ENCODE peak calls at places on chromosome 21, in four cellular contexts. D is neural progenitor cell, P is HCT116, U is mammary epithelial cell. T is an unnamed sample.

GRCh38 chr21:37455504-37455911 is 88.9 kb downstream of the DYRK1A start:
- DNase-seq in D (no peak), P (no peak), U (no peak), T (no peak)

GRCh38 chr21:21673959-21674358 is 675.8 kb downstream of the NCAM2 start:
- DNase-seq in D (no peak), P (no peak), U (no peak), T (no peak)

GRCh38 chr21:34187935-34188334 is 114.6 kb downstream of the MRPS6 start:
- DNase-seq in D (no peak), P (no peak), U (no peak), T (no peak)

GRCh38 chr21:15406791-15407190 is 323.0 kb upstream of the USP25 start:
- DNase-seq in D (no peak), P (no peak), U (peak; percentile 41), T (no peak)

GRCh38 chr21:38486221-38486620 is 12.1 kb downstream of the ERG start:
- DNase-seq in D (no peak), P (no peak), U (peak; percentile 91), T (no peak)

GRCh38 chr21:14591882-14592281 is 45.8 kb upstream of the SAMSN1 start:
- DNase-seq in D (no peak), P (no peak), U (no peak), T (no peak)

GRCh38 chr21:38351961-38352521 is 95.2 kb downstream of the KCNJ15 start:
- DNase-seq in D (no peak), P (no peak), U (peak; percentile 69), T (peak; percentile 33)

GRCh38 chr21:15667010-15667409 is 62.8 kb upstream of the USP25 start:
- DNase-seq in D (no peak), P (no peak), U (peak; percentile 68), T (no peak)

GRCh38 chr21:15976807-15977206 is 247.0 kb downstream of the USP25 start:
- DNase-seq in D (peak; percentile 24), P (no peak), U (no peak), T (no peak)

GRCh38 chr21:38171723-38172344 is 85.0 kb upstream of the KCNJ15 start:
- DNase-seq in D (peak; percentile 72), P (no peak), U (no peak), T (peak; percentile 66)

GRCh38 chr21:42622284-42622683 is 31.1 kb upstream of the PDE9A start:
- DNase-seq in D (no peak), P (no peak), U (no peak), T (no peak)
- H3K27me3 ChIP-seq in D (no peaks in the 10 kb centered on the region), P (peaks cover 3% of the 10 kb centered on the region), U (peaks cover 10% of the 10 kb centered on the region), T (no peaks in the 10 kb centered on the region)

DNA sequence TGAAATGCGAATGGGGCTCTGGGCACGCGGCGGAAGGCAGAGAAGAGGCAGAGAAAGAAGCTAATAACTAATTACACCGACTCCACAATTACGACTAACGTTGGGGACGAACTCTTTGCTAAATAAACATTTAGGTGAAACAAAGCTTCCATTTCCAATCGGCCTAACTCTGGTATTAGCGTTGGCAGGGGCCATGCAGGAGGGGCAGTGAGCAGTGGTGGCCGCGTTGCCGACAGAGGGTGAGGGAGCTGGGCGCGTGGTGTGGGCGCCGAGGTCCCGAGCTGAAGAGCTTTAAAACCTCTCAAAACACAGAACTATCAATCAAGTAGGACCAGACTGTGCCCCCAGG is 553 bp upstream of the NDUFV3 start:
- DNase-seq in D (no peak), P (no peak), U (no peak), T (no peak)
- H3K4me2 ChIP-seq in D (peak overlapping the region; percentile 72), P (peak overlapping the region; percentile 98), U (peak overlapping the region; percentile 99), T (peak overlapping the region; percentile 78)

DNA sequence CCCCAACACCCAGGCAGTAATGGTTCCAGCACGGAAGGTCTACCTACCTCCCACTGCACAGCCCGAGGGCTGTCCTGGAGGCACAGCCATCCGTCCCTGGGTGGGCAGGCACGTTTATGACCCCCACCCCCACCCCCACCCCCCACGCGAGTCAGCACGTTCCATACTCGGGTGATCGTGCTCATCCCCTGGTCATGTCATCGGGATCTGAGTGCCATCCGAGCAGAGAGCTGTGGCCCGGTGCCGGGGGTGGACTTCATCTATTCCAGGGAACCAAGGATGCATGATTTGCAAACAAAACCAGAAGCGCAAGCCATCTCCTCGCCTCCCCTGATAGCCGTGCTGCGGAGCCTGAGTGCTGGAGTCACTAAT is 1.1 kb downstream of the TSPEAR start:
- DNase-seq in D (peak; percentile 52), P (no peak), U (no peak), T (peak; percentile 56)
- H3K27me3 ChIP-seq in D (peaks cover 97% of the 10 kb centered on the region), P (peaks cover 30% of the 10 kb centered on the region), U (peaks cover 16% of the 10 kb centered on the region), T (peaks cover 24% of the 10 kb centered on the region)

GRCh38 chr21:35940074-35940927 is 120.0 kb downstream of the SETD4 start:
- DNase-seq in D (peak; percentile 86), P (peak; percentile 68), U (peak; percentile 66), T (no peak)
- H3K4me2 ChIP-seq in D (peak overlapping the region; percentile 57), P (peak overlapping the region; percentile 58), U (no peak overlapping the region), T (peak overlapping the region; percentile 7)

DNA sequence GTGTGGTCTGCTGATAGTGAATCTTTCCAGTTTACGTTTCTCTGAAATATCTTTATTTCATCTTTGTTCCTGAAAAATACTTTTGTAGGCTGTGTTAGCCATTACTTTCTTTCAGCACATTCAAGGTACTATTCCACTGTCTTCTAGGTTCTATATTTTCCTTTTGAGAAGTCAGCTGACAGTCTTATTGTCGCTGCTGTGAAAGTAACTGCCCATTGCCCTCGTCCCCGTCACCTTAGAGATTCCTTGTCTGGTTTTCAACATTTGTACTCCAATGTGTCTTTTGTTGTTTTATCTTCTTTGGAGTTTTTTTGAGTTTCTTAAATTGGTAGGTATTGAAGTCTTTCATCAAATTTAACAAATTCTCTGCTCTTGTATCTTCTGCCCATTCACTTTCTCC is 19.8 kb upstream of the MX2 start:
- DNase-seq in D (no peak), P (no peak), U (no peak), T (no peak)
- H3K27me3 ChIP-seq in D (no peaks in the 10 kb centered on the region), P (peaks cover 10% of the 10 kb centered on the region), U (no peaks in the 10 kb centered on the region), T (no peaks in the 10 kb centered on the region)

DNA sequence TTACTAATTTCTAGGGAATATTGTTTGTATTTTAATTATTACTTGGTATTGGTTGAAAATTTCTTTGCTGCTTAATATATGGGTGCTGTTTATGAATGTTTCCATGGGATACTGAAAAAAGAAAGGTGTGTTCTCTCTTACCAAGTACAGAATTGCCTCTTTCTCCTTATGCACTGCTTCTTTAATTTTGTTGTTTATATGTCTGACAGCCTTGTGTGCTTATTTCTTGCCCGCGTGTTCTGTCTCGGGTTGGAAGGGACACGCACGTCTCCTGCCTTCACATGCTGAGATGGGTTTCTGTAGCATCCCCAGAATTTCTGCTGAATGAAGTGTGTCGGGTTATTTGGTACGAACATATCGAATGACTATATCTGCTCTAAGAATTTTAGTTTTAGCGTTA is 51.1 kb downstream of the AGPAT3 start:
- DNase-seq in D (no peak), P (no peak), U (no peak), T (no peak)
- H3K4me2 ChIP-seq in D (no peak overlapping the region), P (no peak overlapping the region), U (no peak overlapping the region), T (no peak overlapping the region)

GRCh38 chr21:45179568-45180288 is 105.3 kb downstream of the ADARB1 start:
- DNase-seq in D (peak; percentile 28), P (no peak), U (no peak), T (no peak)

GRCh38 chr21:45184869-45185268 is 102.8 kb downstream of the POFUT2 start:
- DNase-seq in D (no peak), P (no peak), U (no peak), T (no peak)

GRCh38 chr21:45180289-45180599 is 105.9 kb downstream of the ADARB1 start:
- DNase-seq in D (no peak), P (no peak), U (no peak), T (no peak)

GRCh38 chr21:45183852-45184251 is 103.8 kb downstream of the POFUT2 start:
- DNase-seq in D (no peak), P (no peak), U (no peak), T (no peak)

GRCh38 chr21:45182958-45183357 is 104.7 kb downstream of the POFUT2 start:
- DNase-seq in D (no peak), P (no peak), U (no peak), T (no peak)
- H3K27me3 ChIP-seq in D (no peaks in the 10 kb centered on the region), P (no peaks in the 10 kb centered on the region), U (no peaks in the 10 kb centered on the region), T (no peaks in the 10 kb centered on the region)

DNA sequence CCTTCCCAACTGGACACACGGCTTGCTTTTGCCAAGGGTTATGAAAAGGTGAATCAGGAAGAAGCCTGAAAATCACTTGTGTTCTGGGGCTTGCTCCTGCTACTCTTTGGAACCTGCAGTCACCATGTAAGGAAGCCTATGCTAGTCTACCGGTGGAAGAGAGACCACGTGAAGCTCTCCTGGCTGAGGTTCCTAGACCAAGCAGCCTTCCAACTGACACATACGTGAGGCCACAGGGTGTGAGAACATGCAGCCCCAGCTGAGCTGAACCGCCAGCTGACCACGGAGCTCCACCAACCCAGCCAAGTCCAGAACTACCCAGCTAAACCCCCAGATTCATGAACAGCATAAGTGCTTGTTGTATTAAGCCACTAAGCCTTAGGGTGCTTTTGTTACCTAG is 72.8 kb upstream of the KRTAP19-8 start:
- DNase-seq in D (no peak), P (no peak), U (no peak), T (no peak)
- H3K4me2 ChIP-seq in D (no peak overlapping the region), P (no peak overlapping the region), U (no peak overlapping the region), T (no peak overlapping the region)

T was measured in H1.